ENCODE peak calls at places on chromosomes 7 and 10, in six cellular contexts. Z is gastrocnemius medialis, R is right cardiac atrium, A is NCI-H1092 treated with DMSO at 0.1 percent for 48 hours, S is posterior cingulate gyrus, O is astrocyte of the spinal cord. Y is an unnamed sample.

GRCh38 chr10:133166828-133167692 is 7.0 kb downstream of the KNDC1 start:
- DNase-seq in R (no peak), S (peak), A (no peak), O (no peak), Z (no peak), Y (no peak)

GRCh38 chr10:80996615-80997193 is 459.0 kb downstream of the SH2D4B start:
- DNase-seq in Z (no peak), A (no peak), R (no peak), O (no peak), S (no peak), Y (peak)

GRCh38 chr10:62424026-62424425 is 49.9 kb downstream of the ZNF365 start:
- DNase-seq in R (no peak), O (no peak), A (no peak), S (no peak), Z (no peak), Y (no peak)

GRCh38 chr10:113550365-113550764 is 2.5 kb upstream of the HABP2 start:
- DNase-seq in R (no peak), A (no peak), S (no peak), Z (no peak), O (peak), Y (peak)

GRCh38 chr10:109259293-109259692 is 664.0 kb downstream of the XPNPEP1 start:
- DNase-seq in A (no peak), O (peak), S (no peak), R (no peak), Z (no peak), Y (no peak)

GRCh38 chr10:29130190-29130673 is 158.6 kb upstream of the LYZL1 start:
- DNase-seq in O (peak), Z (no peak), S (no peak), A (peak), R (no peak), Y (peak)

GRCh38 chr10:91797077-91797690 is 1.0 kb upstream of the TNKS2 start:
- DNase-seq in O (peak), Z (no peak), S (no peak), R (no peak), A (no peak), Y (peak)

GRCh38 chr7:44664756-44665461 is 58.5 kb downstream of the OGDH start:
- DNase-seq in S (no peak), R (no peak), O (no peak), A (no peak), Z (no peak), Y (no peak)

GRCh38 chr7:107660381-107661080 is at the start of gene SLC26A4:
- DNase-seq in O (no peak), Z (no peak), A (no peak), S (peak), R (no peak), Y (peak)

GRCh38 chr7:134611611-134612151 is 35.0 kb upstream of the BPGM start:
- DNase-seq in O (no peak), A (no peak), S (no peak), Z (no peak), R (no peak), Y (no peak)

GRCh38 chr7:157627646-157628045 is 290.8 kb downstream of the DNAJB6 start:
- DNase-seq in Z (no peak), R (no peak), S (no peak), O (no peak), A (no peak), Y (no peak)

GRCh38 chr7:497946-498655 is 21.5 kb downstream of the PDGFA start:
- DNase-seq in O (no peak), R (peak), Z (no peak), A (no peak), S (peak), Y (no peak)

GRCh38 chr10:805635-806305 is 116.3 kb upstream of the DIP2C start:
- DNase-seq in S (no peak), R (no peak), Z (no peak), O (no peak), A (no peak), Y (no peak)

GRCh38 chr10:11476035-11476434 is 135.4 kb downstream of the USP6NL start:
- DNase-seq in R (no peak), A (no peak), O (no peak), S (no peak), Z (no peak), Y (no peak)

GRCh38 chr7:3892167-3892566 is 591.1 kb downstream of the SDK1 start:
- DNase-seq in S (no peak), O (no peak), Z (no peak), A (no peak), R (no peak), Y (no peak)

GRCh38 chr10:33116293-33116697 is 158.3 kb upstream of the ITGB1 start:
- DNase-seq in Z (no peak), O (peak), R (no peak), A (peak), S (no peak), Y (peak)

GRCh38 chr7:137977173-137977572 is 24.7 kb downstream of the CREB3L2 start:
- DNase-seq in S (no peak), O (no peak), R (no peak), A (no peak), Z (no peak), Y (no peak)

GRCh38 chr10:84842593-84842992 is 514.2 kb downstream of the CCSER2 start:
- DNase-seq in Z (no peak), R (no peak), S (no peak), A (no peak), O (no peak), Y (peak)

GRCh38 chr10:97542169-97543024 is 30.2 kb upstream of the ANKRD2 start:
- DNase-seq in Z (peak), O (peak), S (peak), A (no peak), R (peak), Y (peak)

GRCh38 chr7:94332571-94332970 is 62.1 kb upstream of the COL1A2 start:
- DNase-seq in R (no peak), O (no peak), A (no peak), Z (no peak), S (no peak), Y (peak)

GRCh38 chr10:130179640-130180039 is 43.4 kb downstream of the GLRX3 start:
- DNase-seq in R (no peak), S (no peak), Z (no peak), A (peak), O (peak), Y (peak)

GRCh38 chr10:126917375-126917774 is 12.1 kb downstream of the DOCK1 start:
- DNase-seq in A (peak), Z (no peak), R (no peak), S (no peak), O (no peak), Y (no peak)

GRCh38 chr7:2010101-2010500 is 222.6 kb downstream of the MAD1L1 start:
- DNase-seq in S (peak), O (no peak), R (peak), A (no peak), Z (no peak), Y (no peak)

GRCh38 chr7:28776463-28777157 is 181.5 kb downstream of the TRIL start:
- DNase-seq in R (no peak), Z (no peak), A (no peak), S (no peak), O (no peak), Y (no peak)

GRCh38 chr10:59678884-59679301 is 30.8 kb downstream of the SLC16A9 start:
- DNase-seq in Z (no peak), R (no peak), O (no peak), A (no peak), S (no peak), Y (no peak)

GRCh38 chr10:123008379-123009104 is at the start of the genes ACADSB and IKZF5:
- DNase-seq in R (peak), O (peak), Z (peak), S (peak), A (peak), Y (peak)

GRCh38 chr10:78859769-78860168 is 209.0 kb upstream of the ZMIZ1 start:
- DNase-seq in Z (no peak), S (no peak), A (no peak), O (no peak), R (no peak), Y (no peak)

GRCh38 chr10:110305767-110306451 is 1.2 kb upstream of the SMNDC1 start:
- DNase-seq in R (peak), Z (peak), A (peak), O (peak), S (no peak), Y (peak)

GRCh38 chr10:25815236-25815635 is 118.8 kb upstream of the MYO3A start:
- DNase-seq in A (no peak), S (no peak), R (no peak), Z (no peak), O (peak), Y (peak)

GRCh38 chr10:80515511-80515910 is 22.2 kb upstream of the SH2D4B start:
- DNase-seq in A (no peak), Z (no peak), R (no peak), S (no peak), O (no peak), Y (no peak)